ENCODE peak calls at places on chromosome 9, in nine cellular contexts. One of them, this sample, is unnamed. For H3K4me1, the result is how much of the 10 kb centered on the place peaks cover.

GRCh38 chr9:127537014-127537413 is 75.1 kb upstream of the STXBP1 start:
- DNase-seq in GM23338: peak
- DNase-seq in neural progenitor cell: no peak
- DNase-seq in HCT116: no peak
- DNase-seq in A673: no peak
- DNase-seq in DND-41: no peak
- DNase-seq in keratinocyte: peak
- DNase-seq in GM23248: peak
- DNase-seq in astrocyte: no peak
- DNase-seq in this sample: peak

GRCh38 chr9:137190315-137190853 is 1.9 kb downstream of the SSNA1 start:
- DNase-seq in GM23338: no peak
- DNase-seq in neural progenitor cell: no peak
- DNase-seq in GM23248: no peak
- DNase-seq in astrocyte: no peak
- DNase-seq in HCT116: no peak
- DNase-seq in A673: no peak
- DNase-seq in keratinocyte: no peak
- DNase-seq in DND-41: no peak
- DNase-seq in this sample: no peak

GRCh38 chr9:81125446-81126092 is 563.8 kb downstream of the TLE1 start:
- DNase-seq in GM23248: no peak
- DNase-seq in GM23338: no peak
- DNase-seq in keratinocyte: peak
- DNase-seq in DND-41: no peak
- DNase-seq in neural progenitor cell: no peak
- DNase-seq in HCT116: no peak
- DNase-seq in A673: peak
- DNase-seq in astrocyte: peak
- DNase-seq in this sample: no peak

GRCh38 chr9:69391946-69392345 is 66.9 kb downstream of the ENTREP1 start:
- DNase-seq in GM23248: no peak
- DNase-seq in DND-41: no peak
- DNase-seq in keratinocyte: no peak
- DNase-seq in HCT116: no peak
- DNase-seq in A673: no peak
- DNase-seq in astrocyte: no peak
- DNase-seq in GM23338: no peak
- DNase-seq in neural progenitor cell: no peak
- DNase-seq in this sample: no peak

GRCh38 chr9:110161940-110162339 is 46.0 kb downstream of the C9orf152 start:
- DNase-seq in HCT116: no peak
- DNase-seq in A673: no peak
- DNase-seq in astrocyte: no peak
- DNase-seq in neural progenitor cell: no peak
- DNase-seq in GM23338: no peak
- DNase-seq in DND-41: peak
- DNase-seq in keratinocyte: no peak
- DNase-seq in GM23248: no peak
- DNase-seq in this sample: no peak

GRCh38 chr9:74245871-74246552 is 251.1 kb upstream of the RORB start:
- DNase-seq in neural progenitor cell: no peak
- DNase-seq in A673: no peak
- DNase-seq in GM23338: no peak
- DNase-seq in DND-41: peak
- DNase-seq in keratinocyte: no peak
- DNase-seq in HCT116: no peak
- DNase-seq in astrocyte: no peak
- DNase-seq in GM23248: peak
- DNase-seq in this sample: no peak

GRCh38 chr9:27227192-27227591 is 69.8 kb downstream of the EQTN start:
- DNase-seq in HCT116: no peak
- DNase-seq in DND-41: no peak
- DNase-seq in GM23338: no peak
- DNase-seq in GM23248: peak
- DNase-seq in keratinocyte: no peak
- DNase-seq in astrocyte: no peak
- DNase-seq in neural progenitor cell: no peak
- DNase-seq in A673: no peak
- DNase-seq in this sample: peak

GRCh38 chr9:16257604-16258003 is 612.9 kb downstream of the BNC2 start:
- DNase-seq in GM23248: peak
- DNase-seq in neural progenitor cell: peak
- DNase-seq in A673: no peak
- DNase-seq in HCT116: no peak
- DNase-seq in GM23338: peak
- DNase-seq in keratinocyte: no peak
- DNase-seq in DND-41: no peak
- DNase-seq in astrocyte: no peak
- DNase-seq in this sample: no peak

GRCh38 chr9:96514108-96514824 is 64.3 kb downstream of the HABP4 start:
- DNase-seq in astrocyte: peak
- DNase-seq in A673: no peak
- DNase-seq in neural progenitor cell: no peak
- DNase-seq in keratinocyte: no peak
- DNase-seq in GM23248: peak
- DNase-seq in HCT116: no peak
- DNase-seq in GM23338: no peak
- DNase-seq in DND-41: no peak
- DNase-seq in this sample: peak

GRCh38 chr9:109441296-109441695 is 56.8 kb downstream of the PTPN3 start:
- DNase-seq in A673: peak
- DNase-seq in DND-41: no peak
- DNase-seq in astrocyte: no peak
- DNase-seq in GM23248: peak
- DNase-seq in keratinocyte: no peak
- DNase-seq in neural progenitor cell: peak
- DNase-seq in GM23338: peak
- DNase-seq in HCT116: no peak
- DNase-seq in this sample: no peak

GRCh38 chr9:68951879-68952659 is 61.8 kb downstream of the PRKACG start:
- DNase-seq in GM23338: no peak
- DNase-seq in astrocyte: no peak
- DNase-seq in DND-41: no peak
- DNase-seq in keratinocyte: no peak
- DNase-seq in GM23248: no peak
- DNase-seq in neural progenitor cell: no peak
- DNase-seq in HCT116: no peak
- DNase-seq in A673: no peak
- DNase-seq in this sample: no peak

GRCh38 chr9:5593904-5594303 is 35.0 kb upstream of the RIC1 start:
- DNase-seq in keratinocyte: no peak
- DNase-seq in A673: no peak
- DNase-seq in neural progenitor cell: no peak
- DNase-seq in DND-41: no peak
- DNase-seq in astrocyte: no peak
- DNase-seq in GM23338: no peak
- DNase-seq in GM23248: no peak
- DNase-seq in HCT116: no peak
- DNase-seq in this sample: no peak
- H3K4me1 ChIP-seq in keratinocyte: under half
- H3K4me1 ChIP-seq in A673: under half
- H3K4me1 ChIP-seq in neural progenitor cell: under half
- H3K4me1 ChIP-seq in DND-41: under half
- H3K4me1 ChIP-seq in astrocyte: under half
- H3K4me1 ChIP-seq in GM23338: under half
- H3K4me1 ChIP-seq in GM23248: under half
- H3K4me1 ChIP-seq in HCT116: under half
- H3K4me1 ChIP-seq in this sample: under half

GRCh38 chr9:4584636-4585035 is 77.5 kb upstream of the PLPP6 start:
- DNase-seq in HCT116: no peak
- DNase-seq in keratinocyte: no peak
- DNase-seq in GM23338: no peak
- DNase-seq in GM23248: no peak
- DNase-seq in DND-41: no peak
- DNase-seq in neural progenitor cell: no peak
- DNase-seq in astrocyte: no peak
- DNase-seq in A673: no peak
- DNase-seq in this sample: no peak

GRCh38 chr9:4585135-4585534 is 77.0 kb upstream of the PLPP6 start:
- DNase-seq in neural progenitor cell: no peak
- DNase-seq in DND-41: no peak
- DNase-seq in keratinocyte: no peak
- DNase-seq in A673: no peak
- DNase-seq in GM23248: peak
- DNase-seq in GM23338: peak
- DNase-seq in astrocyte: no peak
- DNase-seq in HCT116: no peak
- DNase-seq in this sample: no peak

GRCh38 chr9:4581861-4582565 is 80.1 kb upstream of the PLPP6 start:
- DNase-seq in DND-41: no peak
- DNase-seq in GM23338: no peak
- DNase-seq in neural progenitor cell: no peak
- DNase-seq in A673: no peak
- DNase-seq in astrocyte: no peak
- DNase-seq in HCT116: no peak
- DNase-seq in keratinocyte: no peak
- DNase-seq in GM23248: no peak
- DNase-seq in this sample: no peak

GRCh38 chr9:4581031-4581760 is 80.9 kb upstream of the PLPP6 start:
- DNase-seq in DND-41: no peak
- DNase-seq in HCT116: no peak
- DNase-seq in neural progenitor cell: no peak
- DNase-seq in keratinocyte: no peak
- DNase-seq in GM23338: no peak
- DNase-seq in A673: no peak
- DNase-seq in GM23248: no peak
- DNase-seq in astrocyte: no peak
- DNase-seq in this sample: no peak

DNA sequence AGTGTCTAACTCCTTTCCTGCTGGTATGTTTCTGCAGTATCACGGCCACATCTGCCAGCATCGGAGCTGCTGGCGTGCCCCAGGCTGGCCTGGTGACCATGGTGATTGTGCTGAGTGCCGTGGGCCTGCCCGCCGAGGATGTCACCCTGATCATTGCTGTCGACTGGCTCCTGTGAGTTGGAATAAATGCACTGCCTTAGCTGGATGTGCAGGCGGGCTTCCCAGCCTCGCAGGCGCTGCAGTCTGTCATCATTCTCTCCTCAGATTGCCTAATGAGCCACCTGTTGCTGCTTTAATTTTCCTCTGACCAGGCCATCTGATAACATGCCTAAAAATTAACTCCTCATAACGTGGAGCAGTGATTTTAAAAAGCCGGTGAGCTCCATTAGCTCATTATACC is 79.1 kb upstream of the PLPP6 start:
- DNase-seq in GM23338: no peak
- DNase-seq in astrocyte: no peak
- DNase-seq in GM23248: no peak
- DNase-seq in DND-41: no peak
- DNase-seq in neural progenitor cell: no peak
- DNase-seq in A673: no peak
- DNase-seq in keratinocyte: no peak
- DNase-seq in HCT116: no peak
- DNase-seq in this sample: no peak
- TF ChIP-seq EZH2 in GM23338: no peak
- TF ChIP-seq EZH2 in astrocyte: no peak
- TF ChIP-seq EZH2 in GM23248: no peak
- TF ChIP-seq EZH2 in DND-41: no peak
- TF ChIP-seq EZH2 in neural progenitor cell: no peak
- TF ChIP-seq EZH2 in A673: no peak
- TF ChIP-seq EZH2 in keratinocyte: no peak
- TF ChIP-seq EZH2 in HCT116: no peak
- TF ChIP-seq EZH2 in this sample: no peak

DNA sequence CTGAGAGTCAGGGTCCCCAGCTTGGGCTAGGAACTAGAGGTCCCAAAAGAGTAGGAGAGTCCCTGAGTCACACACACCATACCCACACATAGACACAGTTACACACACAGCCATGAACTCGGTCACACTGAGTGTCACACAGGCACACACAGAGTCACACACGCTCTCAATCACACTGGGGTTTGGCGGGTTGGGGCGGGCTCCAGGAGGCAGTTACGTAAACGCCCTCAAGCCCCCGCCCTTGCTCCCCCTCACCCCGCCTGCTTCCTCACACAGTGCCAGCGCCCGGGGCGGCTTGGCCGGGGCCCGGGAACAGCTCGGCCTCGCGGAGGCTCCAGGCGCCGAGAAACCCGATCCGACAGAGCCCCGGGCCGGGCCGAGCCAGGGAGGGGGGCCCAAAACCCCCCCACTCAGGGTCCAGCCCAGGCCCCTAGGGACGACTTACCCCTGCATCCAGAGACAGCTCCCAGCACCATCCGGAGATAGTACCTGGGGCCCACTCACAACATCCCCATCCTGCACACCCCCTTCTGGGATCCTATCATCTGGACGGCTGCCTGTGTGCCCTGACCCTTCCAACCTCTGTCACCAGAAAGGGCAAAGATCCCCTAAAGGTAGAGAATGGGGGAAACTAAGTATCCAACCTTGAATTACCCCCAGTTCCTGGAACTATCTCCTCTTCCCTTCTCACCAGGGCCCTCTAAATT is 3.5 kb upstream of the CNTFR start:
- DNase-seq in keratinocyte: no peak
- DNase-seq in DND-41: peak
- DNase-seq in GM23248: peak
- DNase-seq in A673: no peak
- DNase-seq in neural progenitor cell: peak
- DNase-seq in astrocyte: no peak
- DNase-seq in HCT116: no peak
- DNase-seq in GM23338: peak
- DNase-seq in this sample: no peak
- H3K27ac ChIP-seq in keratinocyte: no peak
- H3K27ac ChIP-seq in DND-41: no peak
- H3K27ac ChIP-seq in GM23248: no peak
- H3K27ac ChIP-seq in A673: no peak
- H3K27ac ChIP-seq in neural progenitor cell: no peak
- H3K27ac ChIP-seq in astrocyte: no peak
- H3K27ac ChIP-seq in HCT116: no peak
- H3K27ac ChIP-seq in GM23338: no peak
- H3K27ac ChIP-seq in this sample: no peak

GRCh38 chr9:131419716-131420115 is 25.8 kb downstream of the PRRC2B start:
- DNase-seq in HCT116: no peak
- DNase-seq in keratinocyte: no peak
- DNase-seq in DND-41: no peak
- DNase-seq in astrocyte: no peak
- DNase-seq in A673: no peak
- DNase-seq in GM23338: no peak
- DNase-seq in neural progenitor cell: no peak
- DNase-seq in GM23248: no peak
- DNase-seq in this sample: no peak

GRCh38 chr9:131423171-131423581 is 29.3 kb downstream of the PRRC2B start:
- DNase-seq in HCT116: no peak
- DNase-seq in keratinocyte: peak
- DNase-seq in DND-41: no peak
- DNase-seq in GM23248: peak
- DNase-seq in GM23338: peak
- DNase-seq in A673: no peak
- DNase-seq in astrocyte: peak
- DNase-seq in neural progenitor cell: peak
- DNase-seq in this sample: peak

GRCh38 chr9:131420913-131421312 is 27.0 kb downstream of the PRRC2B start:
- DNase-seq in A673: no peak
- DNase-seq in keratinocyte: no peak
- DNase-seq in neural progenitor cell: no peak
- DNase-seq in HCT116: no peak
- DNase-seq in astrocyte: no peak
- DNase-seq in DND-41: no peak
- DNase-seq in GM23248: peak
- DNase-seq in GM23338: peak
- DNase-seq in this sample: peak

GRCh38 chr9:131421691-131422090 is 27.8 kb downstream of the PRRC2B start:
- DNase-seq in keratinocyte: no peak
- DNase-seq in HCT116: no peak
- DNase-seq in neural progenitor cell: no peak
- DNase-seq in GM23338: no peak
- DNase-seq in DND-41: no peak
- DNase-seq in A673: no peak
- DNase-seq in GM23248: no peak
- DNase-seq in astrocyte: no peak
- DNase-seq in this sample: no peak

GRCh38 chr9:131422241-131422792 is 28.4 kb downstream of the PRRC2B start:
- DNase-seq in HCT116: no peak
- DNase-seq in GM23248: peak
- DNase-seq in neural progenitor cell: no peak
- DNase-seq in A673: no peak
- DNase-seq in DND-41: no peak
- DNase-seq in keratinocyte: no peak
- DNase-seq in GM23338: no peak
- DNase-seq in astrocyte: no peak
- DNase-seq in this sample: no peak
- H3K4me1 ChIP-seq in HCT116: under half
- H3K4me1 ChIP-seq in GM23248: half or more
- H3K4me1 ChIP-seq in neural progenitor cell: half or more
- H3K4me1 ChIP-seq in A673: under half
- H3K4me1 ChIP-seq in DND-41: under half
- H3K4me1 ChIP-seq in keratinocyte: half or more
- H3K4me1 ChIP-seq in GM23338: half or more
- H3K4me1 ChIP-seq in astrocyte: under half
- H3K4me1 ChIP-seq in this sample: under half